ENCODE peak calls at places on chromosomes 6 and 20, in five cellular contexts. A is brain microvascular endothelial cell; H is heart left ventricle; U is naive thymus-derived CD8-positive, alpha-beta T cell; Q is AML-193. N is an unnamed sample.

GRCh38 chr6:142254513-142254912 is 47.3 kb upstream of the ADGRG6 start:
- DNase-seq in A (no peak), H (no peak), U (no peak), Q (no peak), N (no peak)

GRCh38 chr6:151391471-151392428 is at the start of gene ZBTB2:
- DNase-seq in A (peak; percentile 67), H (peak; percentile 70), U (peak; percentile 72), Q (peak; percentile 39), N (peak; percentile 94)

GRCh38 chr6:5525209-5525608 is 263.9 kb downstream of the FARS2 start:
- DNase-seq in A (peak; percentile 51), H (no peak), U (no peak), Q (peak; percentile 35), N (no peak)

GRCh38 chr6:82243886-82244285 is 3.7 kb downstream of the IBTK start:
- DNase-seq in A (no peak), H (no peak), U (no peak), Q (no peak), N (no peak)

GRCh38 chr6:157089258-157089657 is 234.1 kb downstream of the TMEM242 start:
- DNase-seq in A (peak; percentile 82), H (no peak), U (no peak), Q (no peak), N (no peak)

GRCh38 chr6:111492499-111492898 is 9.5 kb upstream of the REV3L start:
- DNase-seq in A (no peak), H (no peak), U (no peak), Q (no peak), N (no peak)

GRCh38 chr20:41553142-41553879 is 64.9 kb downstream of the CHD6 start:
- DNase-seq in A (no peak), H (no peak), U (no peak), Q (no peak), N (no peak)

GRCh38 chr6:34157236-34157830 is 11.4 kb upstream of the GRM4 start:
- DNase-seq in A (no peak), H (no peak), U (no peak), Q (no peak), N (peak; percentile 44)

GRCh38 chr6:49463612-49463967 is 420 bp downstream of the CENPQ start:
- DNase-seq in A (no peak), H (no peak), U (no peak), Q (no peak), N (no peak)

GRCh38 chr20:49372095-49372734 is 94.4 kb upstream of the ZNFX1 start:
- DNase-seq in A (no peak), H (no peak), U (no peak), Q (no peak), N (no peak)

GRCh38 chr6:111061493-111061892 is 25.8 kb upstream of the SLC16A10 start:
- DNase-seq in A (peak; percentile 20), H (no peak), U (no peak), Q (no peak), N (no peak)

N was measured in spleen.